ENCODE peak calls at places on chromosome 2, in five cellular contexts. Y is neural crest cell, J is GOT3, F is GM12878, L is IMR-90. U is an unnamed sample.

GRCh38 chr2:236746833-236747232 is 177.2 kb downstream of the ACKR3 start:
- DNase-seq in Y (no peak), J (no peak), F (no peak), L (no peak), U (no peak)

GRCh38 chr2:63572001-63572400 is 16.3 kb downstream of the WDPCP start:
- DNase-seq in Y (no peak), J (no peak), F (no peak), L (no peak), U (no peak)

GRCh38 chr2:234564719-234565118 is 67.8 kb upstream of the ARL4C start:
- DNase-seq in Y (no peak), J (no peak), F (no peak), L (peak; percentile 80), U (peak; percentile 79)

GRCh38 chr2:204574473-204574872 is 29.2 kb downstream of the PARD3B start:
- DNase-seq in Y (no peak), J (no peak), F (no peak), L (peak; percentile 39), U (no peak)

GRCh38 chr2:43207553-43208300 is 18.7 kb downstream of the ZFP36L2 start:
- DNase-seq in Y (no peak), J (no peak), F (no peak), L (no peak), U (no peak)

GRCh38 chr2:144848404-144848803 is 328.5 kb upstream of the ZEB2 start:
- DNase-seq in Y (no peak), J (no peak), F (no peak), L (no peak), U (no peak)

GRCh38 chr2:12717988-12718661 is 1.4 kb downstream of the TRIB2 start:
- DNase-seq in Y (peak; percentile 23), J (no peak), F (no peak), L (peak; percentile 27), U (peak; percentile 26)

GRCh38 chr2:136407113-136407951 is 289.4 kb upstream of the CXCR4 start:
- DNase-seq in Y (no peak), J (no peak), F (no peak), L (no peak), U (no peak)

GRCh38 chr2:238097201-238097987 is 2.7 kb upstream of the ESPNL start:
- DNase-seq in Y (no peak), J (no peak), F (no peak), L (no peak), U (no peak)

GRCh38 chr2:157871415-157871814 is 4.7 kb downstream of the ACVR1 start:
- DNase-seq in Y (no peak), J (no peak), F (no peak), L (peak; percentile 50), U (peak; percentile 39)

GRCh38 chr2:240895656-240896388 is at the start of gene MAB21L4:
- DNase-seq in Y (no peak), J (no peak), F (no peak), L (no peak), U (no peak)

GRCh38 chr2:74893332-74893731 is 59.4 kb downstream of the HK2 start:
- DNase-seq in Y (no peak), J (no peak), F (no peak), L (peak; percentile 83), U (peak; percentile 51)

GRCh38 chr2:48852938-48853337 is 97.4 kb upstream of the LHCGR start:
- DNase-seq in Y (no peak), J (no peak), F (no peak), L (peak; percentile 97), U (peak; percentile 77)

GRCh38 chr2:17550907-17551306 is 10.4 kb downstream of the VSNL1 start:
- DNase-seq in Y (no peak), J (no peak), F (no peak), L (no peak), U (no peak)

GRCh38 chr2:109438773-109439191 is 175.0 kb downstream of the SEPTIN10 start:
- DNase-seq in Y (no peak), J (peak; percentile 9), F (no peak), L (peak; percentile 86), U (peak; percentile 80)

GRCh38 chr2:110842048-110842447 is 109.7 kb downstream of the ACOXL start:
- DNase-seq in Y (no peak), J (no peak), F (no peak), L (no peak), U (no peak)

GRCh38 chr2:15665943-15666460 is 74.3 kb downstream of the DDX1 start:
- DNase-seq in Y (no peak), J (no peak), F (no peak), L (no peak), U (no peak)

GRCh38 chr2:101400048-101400447 is 12.7 kb upstream of the CREG2 start:
- DNase-seq in Y (no peak), J (no peak), F (no peak), L (peak; percentile 28), U (peak; percentile 70)

GRCh38 chr2:33322099-33322498 is 154.3 kb upstream of the RASGRP3 start:
- DNase-seq in Y (no peak), J (no peak), F (no peak), L (peak; percentile 80), U (peak; percentile 73)

GRCh38 chr2:173075056-173075780 is 428 bp upstream of the MAP3K20 start:
- DNase-seq in Y (no peak), J (no peak), F (no peak), L (no peak), U (no peak)

GRCh38 chr2:121134728-121135127 is 150.3 kb downstream of the TFCP2L1 start:
- DNase-seq in Y (no peak), J (no peak), F (no peak), L (no peak), U (no peak)

GRCh38 chr2:210072922-210073509 is 70.6 kb downstream of the RPE start:
- DNase-seq in Y (no peak), J (no peak), F (no peak), L (peak; percentile 60), U (peak; percentile 73)

GRCh38 chr2:214386720-214387119 is 24.1 kb upstream of the VWC2L start:
- DNase-seq in Y (no peak), J (no peak), F (no peak), L (no peak), U (no peak)

GRCh38 chr2:222307138-222307756 is 8.4 kb upstream of the PAX3 start:
- DNase-seq in Y (peak; percentile 15), J (no peak), F (no peak), L (no peak), U (no peak)

GRCh38 chr2:50613161-50613560 is 418.8 kb downstream of the NRXN1 start:
- DNase-seq in Y (no peak), J (no peak), F (no peak), L (peak; percentile 80), U (peak; percentile 10)

GRCh38 chr2:182077451-182078142 is 91.9 kb downstream of the PPP1R1C start:
- DNase-seq in Y (peak; percentile 58), J (no peak), F (no peak), L (peak; percentile 95), U (peak; percentile 97)

GRCh38 chr2:69138793-69139510 is 126.0 kb downstream of the ANTXR1 start:
- DNase-seq in Y (no peak), J (no peak), F (no peak), L (peak; percentile 88), U (peak; percentile 83)

GRCh38 chr2:152525277-152525838 is 190.4 kb downstream of the FMNL2 start:
- DNase-seq in Y (no peak), J (no peak), F (no peak), L (peak; percentile 64), U (no peak)

GRCh38 chr2:11068079-11068741 is 87.1 kb upstream of the SLC66A3 start:
- DNase-seq in Y (no peak), J (no peak), F (no peak), L (no peak), U (no peak)